ENCODE peak calls at places on chromosomes 13 and 19, in five cellular contexts. F is SK-N-SH, X is HepG2, R is K562, A is H1. P is an unnamed sample.

GRCh38 chr13:27269114-27269665 is 1.4 kb upstream of the RASL11A start:
- DNase-seq in F (no peak), X (no peak), R (no peak), A (no peak), P (no peak)

GRCh38 chr13:90545070-90545840 is 802.2 kb upstream of the MIR17HG start:
- DNase-seq in F (no peak), X (no peak), R (no peak), A (no peak), P (no peak)

GRCh38 chr19:39405930-39406655 is 554 bp upstream of the ZFP36 start:
- DNase-seq in F (no peak), X (no peak), R (no peak), A (peak), P (no peak)

GRCh38 chr19:43781630-43782310 is 997 bp upstream of the KCNN4 start:
- DNase-seq in F (no peak), X (no peak), R (no peak), A (no peak), P (no peak)

GRCh38 chr13:65606622-65607021 is 1623.5 kb downstream of the PCDH9 start:
- DNase-seq in F (no peak), X (no peak), R (no peak), A (no peak), P (no peak)

GRCh38 chr19:13181747-13182388 is 31.7 kb downstream of the IER2 start:
- DNase-seq in F (peak), X (no peak), R (peak), A (no peak), P (peak)

GRCh38 chr19:18606281-18607221 is at the start of gene CRLF1:
- DNase-seq in F (peak), X (peak), R (peak), A (no peak), P (no peak)

GRCh38 chr13:44301639-44302015 is 72.0 kb upstream of the SERP2 start:
- DNase-seq in F (no peak), X (no peak), R (no peak), A (no peak), P (no peak)

GRCh38 chr19:52935434-52935833 is 12.2 kb upstream of the ZNF888 start:
- DNase-seq in F (no peak), X (no peak), R (no peak), A (no peak), P (no peak)

GRCh38 chr13:81048026-81048461 is 707.1 kb upstream of the SPRY2 start:
- DNase-seq in F (no peak), X (no peak), R (no peak), A (no peak), P (no peak)

GRCh38 chr19:45798995-45799517 is 6.4 kb upstream of the DMWD start:
- DNase-seq in F (peak), X (peak), R (peak), A (peak), P (peak)

GRCh38 chr19:28224441-28224840 is 988.5 kb downstream of the UQCRFS1 start:
- DNase-seq in F (no peak), X (no peak), R (no peak), A (no peak), P (no peak)

GRCh38 chr13:66036024-66036614 is 1194.0 kb downstream of the PCDH9 start:
- DNase-seq in F (no peak), X (no peak), R (no peak), A (no peak), P (no peak)

GRCh38 chr13:90032841-90033493 is 1314.5 kb upstream of the MIR17HG start:
- DNase-seq in F (no peak), X (no peak), R (no peak), A (no peak), P (no peak)

GRCh38 chr13:27745301-27745700 is 47.0 kb upstream of the GSX1 start:
- DNase-seq in F (no peak), X (no peak), R (no peak), A (no peak), P (no peak)

GRCh38 chr13:93716623-93717022 is 490.0 kb downstream of the GPC6 start:
- DNase-seq in F (no peak), X (no peak), R (no peak), A (no peak), P (no peak)

GRCh38 chr19:7963566-7963965 is 20.1 kb upstream of the TIMM44 start:
- DNase-seq in F (no peak), X (no peak), R (no peak), A (no peak), P (no peak)

GRCh38 chr13:98171806-98172569 is 5.1 kb downstream of the RNF113B start:
- DNase-seq in F (peak), X (no peak), R (no peak), A (no peak), P (peak)

GRCh38 chr19:7360393-7360984 is 11.8 kb downstream of the ARHGEF18 start:
- DNase-seq in F (no peak), X (no peak), R (no peak), A (no peak), P (no peak)

GRCh38 chr19:44856438-44857083 is 10.5 kb downstream of the NECTIN2 start:
- DNase-seq in F (no peak), X (peak), R (peak), A (no peak), P (no peak)

GRCh38 chr13:21901772-21902708 is 231.2 kb downstream of the FGF9 start:
- DNase-seq in F (no peak), X (peak), R (no peak), A (no peak), P (no peak)

GRCh38 chr19:47713046-47714021 is at the start of gene EHD2:
- DNase-seq in F (peak), X (no peak), R (peak), A (peak), P (peak)

GRCh38 chr19:10566658-10567410 is 1.0 kb upstream of the KRI1 start:
- DNase-seq in F (no peak), X (no peak), R (no peak), A (no peak), P (no peak)

GRCh38 chr13:42164557-42165125 is 107.3 kb upstream of the AKAP11 start:
- DNase-seq in F (no peak), X (no peak), R (no peak), A (no peak), P (no peak)

GRCh38 chr19:48933382-48933932 is at the start of gene DHDH:
- DNase-seq in F (peak), X (peak), R (peak), A (peak), P (peak)

GRCh38 chr19:30557212-30557611 is 185.0 kb downstream of the ZNF536 start:
- DNase-seq in F (no peak), X (no peak), R (no peak), A (no peak), P (no peak)

GRCh38 chr19:5585461-5586299 is 17.9 kb upstream of the TINCR start:
- DNase-seq in F (peak), X (no peak), R (peak), A (peak), P (no peak)

GRCh38 chr19:40700083-40700482 is 9.6 kb upstream of the NUMBL start:
- DNase-seq in F (no peak), X (no peak), R (no peak), A (no peak), P (no peak)

GRCh38 chr19:18850560-18851375 is 19.0 kb downstream of the UPF1 start:
- DNase-seq in F (peak), X (no peak), R (no peak), A (no peak), P (no peak)

GRCh38 chr13:44868397-44868796 is 120.9 kb downstream of the NUFIP1 start:
- DNase-seq in F (no peak), X (no peak), R (no peak), A (no peak), P (no peak)

GRCh38 chr19:8571006-8571411 is 6.2 kb downstream of the MYO1F start:
- DNase-seq in F (no peak), X (peak), R (no peak), A (no peak), P (no peak)

GRCh38 chr19:623974-624373 is 9.4 kb downstream of the POLRMT start:
- DNase-seq in F (no peak), X (no peak), R (no peak), A (no peak), P (no peak)

GRCh38 chr13:112246731-112247470 is 129.3 kb upstream of the SPACA7 start:
- DNase-seq in F (no peak), X (no peak), R (no peak), A (peak), P (no peak)

GRCh38 chr13:37752156-37752555 is 117.4 kb downstream of the TRPC4 start:
- DNase-seq in F (no peak), X (no peak), R (no peak), A (no peak), P (no peak)

GRCh38 chr13:41284512-41285288 is 21.3 kb upstream of the MTRF1 start:
- DNase-seq in F (no peak), X (peak), R (no peak), A (no peak), P (no peak)

GRCh38 chr13:32905864-32906180 is 110.4 kb upstream of the KL start:
- DNase-seq in F (no peak), X (no peak), R (no peak), A (no peak), P (no peak)

GRCh38 chr13:50629497-50629896 is 214.0 kb downstream of the DLEU7 start:
- DNase-seq in F (no peak), X (peak), R (no peak), A (no peak), P (no peak)
- TF ChIP-seq JUND in F (no peak), X (no peak), R (no peak), A (no peak), P (no peak)

GRCh38 chr13:75393839-75394238 is 88.1 kb downstream of the TBC1D4 start:
- DNase-seq in F (no peak), X (no peak), R (no peak), A (no peak), P (no peak)

GRCh38 chr13:75395901-75396300 is 86.1 kb downstream of the TBC1D4 start:
- DNase-seq in F (no peak), X (no peak), R (no peak), A (no peak), P (no peak)

GRCh38 chr13:75395056-75395455 is 86.9 kb downstream of the TBC1D4 start:
- DNase-seq in F (no peak), X (no peak), R (no peak), A (no peak), P (no peak)

GRCh38 chr13:75390229-75390628 is 91.7 kb downstream of the TBC1D4 start:
- DNase-seq in F (no peak), X (no peak), R (no peak), A (no peak), P (no peak)

GRCh38 chr13:75391432-75392100 is 90.4 kb downstream of the TBC1D4 start:
- DNase-seq in F (no peak), X (no peak), R (no peak), A (no peak), P (no peak)
- TF ChIP-seq JUND in F (no peak), X (no peak), R (no peak), A (no peak), P (no peak)

DNA sequence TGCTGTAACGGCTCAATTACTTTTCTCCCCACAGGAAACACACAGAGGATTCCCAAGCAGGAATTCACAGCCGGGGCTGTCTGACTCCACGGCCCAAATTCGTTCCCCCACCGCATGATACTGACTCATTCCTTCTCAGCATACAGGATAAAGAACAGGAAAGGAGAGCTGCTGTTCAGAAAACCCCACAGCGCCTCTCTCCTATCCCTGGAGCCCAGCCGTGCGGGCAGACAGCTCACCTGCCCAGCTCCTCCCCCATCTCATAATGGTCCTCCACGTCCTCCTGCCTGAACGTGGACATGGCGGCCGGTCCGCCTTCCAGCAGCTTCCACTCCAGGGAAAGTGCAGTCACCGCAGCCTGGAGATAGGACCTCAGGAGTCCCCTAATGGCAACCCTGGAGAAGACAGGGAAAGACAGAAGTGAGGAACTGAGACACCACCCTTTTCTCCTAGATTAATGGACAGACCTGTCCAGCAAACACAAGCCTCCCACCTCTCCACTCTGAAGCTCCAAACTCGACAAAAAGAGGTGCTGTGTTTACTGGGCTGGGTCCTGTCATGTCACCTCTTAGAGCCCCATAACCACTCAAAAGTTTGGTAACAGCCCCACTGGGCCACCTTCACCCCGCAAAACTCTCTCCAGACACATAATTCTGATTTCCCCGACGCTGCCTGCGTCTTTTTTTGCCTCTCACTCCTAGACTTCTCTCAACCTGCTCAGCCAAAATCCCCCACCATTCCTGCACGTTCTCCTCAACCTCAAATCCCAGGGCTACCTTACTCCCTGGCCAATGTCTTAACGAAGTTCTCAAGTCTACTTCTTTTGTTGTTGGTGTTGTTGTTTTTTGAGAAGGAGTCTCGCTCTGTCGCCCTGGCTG is 1.2 kb downstream of the DAPK3 start:
- DNase-seq in F (no peak), X (peak), R (peak), A (peak), P (no peak)
- TF ChIP-seq JUND in F (peak), X (no peak), R (no peak), A (no peak), P (no peak)

GRCh38 chr19:34667349-34668076 is 9.4 kb downstream of the SCGB2B2 start:
- DNase-seq in F (no peak), X (peak), R (no peak), A (no peak), P (no peak)
- TF ChIP-seq JUND in F (no peak), X (no peak), R (no peak), A (no peak), P (no peak)

GRCh38 chr13:24691381-24691780 is 11.2 kb downstream of the ATP12A start:
- DNase-seq in F (no peak), X (no peak), R (no peak), A (no peak), P (no peak)

GRCh38 chr13:24688111-24688510 is 7.9 kb downstream of the ATP12A start:
- DNase-seq in F (no peak), X (no peak), R (no peak), A (no peak), P (no peak)

GRCh38 chr13:24685314-24685713 is 5.1 kb downstream of the ATP12A start:
- DNase-seq in F (no peak), X (no peak), R (no peak), A (no peak), P (no peak)

GRCh38 chr13:24692541-24692940 is 12.3 kb downstream of the ATP12A start:
- DNase-seq in F (no peak), X (no peak), R (no peak), A (no peak), P (no peak)

DNA sequence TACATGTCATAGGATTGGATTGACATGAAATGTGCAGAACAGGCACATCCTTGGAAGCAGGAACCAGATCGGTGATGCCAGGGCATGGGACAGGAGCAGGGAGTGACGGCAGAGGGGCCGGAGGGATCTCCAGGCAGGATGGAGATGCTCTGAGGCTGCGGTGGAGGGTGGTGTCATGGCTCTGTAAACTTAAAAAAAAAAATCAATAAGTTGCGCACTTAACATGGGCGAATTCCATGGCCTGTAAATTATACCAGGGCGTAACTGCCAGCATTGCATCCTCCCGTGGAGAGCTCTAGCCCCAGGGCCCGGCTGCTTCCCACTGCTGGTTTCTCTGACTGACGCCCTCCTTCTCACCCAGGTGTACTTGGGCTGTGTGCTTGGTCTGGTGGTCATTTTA is 8.7 kb downstream of the ATP12A start:
- DNase-seq in F (no peak), X (no peak), R (no peak), A (no peak), P (no peak)
- TF ChIP-seq JUND in F (no peak), X (no peak), R (no peak), A (no peak), P (no peak)

P was measured in T47D.